ENCODE peak calls at places on chromosomes 6 and 20, in five cellular contexts. One of them, this sample, is unnamed.
A peak's percentile ranks its signal among the peaks of the same experiment; 100 is the strongest.

GRCh38 chr6:104601008-104601745 is 258.5 kb downstream of the HACE1 start:
- DNase-seq in cardiac muscle cell: peak; percentile 66
- DNase-seq in iPS DF 6.9: no peak
- DNase-seq in lower leg skin: no peak
- DNase-seq in dorsolateral prefrontal cortex: no peak
- DNase-seq in this sample: no peak

GRCh38 chr6:168791916-168792315 is 350.9 kb downstream of the SMOC2 start:
- DNase-seq in dorsolateral prefrontal cortex: peak; percentile 65
- DNase-seq in lower leg skin: no peak
- DNase-seq in iPS DF 6.9: no peak
- DNase-seq in cardiac muscle cell: no peak
- DNase-seq in this sample: no peak

GRCh38 chr6:30679765-30680535 is 6.5 kb downstream of the PPP1R18 start:
- DNase-seq in cardiac muscle cell: no peak
- DNase-seq in lower leg skin: no peak
- DNase-seq in iPS DF 6.9: no peak
- DNase-seq in dorsolateral prefrontal cortex: no peak
- DNase-seq in this sample: no peak

GRCh38 chr6:41161851-41162552 is 914 bp downstream of the TREM2 start:
- DNase-seq in iPS DF 6.9: no peak
- DNase-seq in dorsolateral prefrontal cortex: no peak
- DNase-seq in lower leg skin: no peak
- DNase-seq in cardiac muscle cell: no peak
- DNase-seq in this sample: no peak

GRCh38 chr20:32112862-32113261 is 3.3 kb downstream of the TM9SF4 start:
- DNase-seq in iPS DF 6.9: no peak
- DNase-seq in dorsolateral prefrontal cortex: no peak
- DNase-seq in lower leg skin: peak; percentile 53
- DNase-seq in cardiac muscle cell: no peak
- DNase-seq in this sample: no peak

GRCh38 chr6:106677282-106677681 is 47.9 kb downstream of the QRSL1 start:
- DNase-seq in cardiac muscle cell: no peak
- DNase-seq in iPS DF 6.9: no peak
- DNase-seq in dorsolateral prefrontal cortex: no peak
- DNase-seq in lower leg skin: no peak
- DNase-seq in this sample: no peak

GRCh38 chr6:41171908-41172307 is 9.0 kb upstream of the TREM2 start:
- DNase-seq in dorsolateral prefrontal cortex: no peak
- DNase-seq in iPS DF 6.9: no peak
- DNase-seq in cardiac muscle cell: no peak
- DNase-seq in lower leg skin: no peak
- DNase-seq in this sample: no peak

GRCh38 chr6:110355727-110356126 is 2.4 kb downstream of the METTL24 start:
- DNase-seq in iPS DF 6.9: no peak
- DNase-seq in lower leg skin: no peak
- DNase-seq in dorsolateral prefrontal cortex: peak; percentile 62
- DNase-seq in cardiac muscle cell: no peak
- DNase-seq in this sample: no peak

GRCh38 chr20:38843346-38843745 is 37.8 kb downstream of the PPP1R16B start:
- DNase-seq in cardiac muscle cell: no peak
- DNase-seq in iPS DF 6.9: no peak
- DNase-seq in dorsolateral prefrontal cortex: no peak
- DNase-seq in lower leg skin: no peak
- DNase-seq in this sample: no peak

GRCh38 chr20:43448748-43449535 is 8.8 kb upstream of the SRSF6 start:
- DNase-seq in iPS DF 6.9: no peak
- DNase-seq in dorsolateral prefrontal cortex: peak; percentile 11
- DNase-seq in cardiac muscle cell: peak; percentile 55
- DNase-seq in lower leg skin: no peak
- DNase-seq in this sample: no peak

GRCh38 chr6:170132561-170132991 is 158.3 kb downstream of the DLL1 start:
- DNase-seq in dorsolateral prefrontal cortex: no peak
- DNase-seq in iPS DF 6.9: no peak
- DNase-seq in cardiac muscle cell: no peak
- DNase-seq in lower leg skin: no peak
- DNase-seq in this sample: no peak

GRCh38 chr6:110999634-111000270 is 17.9 kb downstream of the RPF2 start:
- DNase-seq in iPS DF 6.9: no peak
- DNase-seq in lower leg skin: no peak
- DNase-seq in dorsolateral prefrontal cortex: no peak
- DNase-seq in cardiac muscle cell: peak; percentile 52
- DNase-seq in this sample: no peak

GRCh38 chr20:23086931-23087411 is 847 bp upstream of the CD93 start:
- DNase-seq in cardiac muscle cell: no peak
- DNase-seq in lower leg skin: no peak
- DNase-seq in dorsolateral prefrontal cortex: no peak
- DNase-seq in iPS DF 6.9: no peak
- DNase-seq in this sample: no peak
- H3K4me3 ChIP-seq in cardiac muscle cell: no peak overlapping the region
- H3K4me3 ChIP-seq in lower leg skin: no peak overlapping the region
- H3K4me3 ChIP-seq in dorsolateral prefrontal cortex: no peak overlapping the region
- H3K4me3 ChIP-seq in iPS DF 6.9: no peak overlapping the region
- H3K4me3 ChIP-seq in this sample: no peak overlapping the region

DNA sequence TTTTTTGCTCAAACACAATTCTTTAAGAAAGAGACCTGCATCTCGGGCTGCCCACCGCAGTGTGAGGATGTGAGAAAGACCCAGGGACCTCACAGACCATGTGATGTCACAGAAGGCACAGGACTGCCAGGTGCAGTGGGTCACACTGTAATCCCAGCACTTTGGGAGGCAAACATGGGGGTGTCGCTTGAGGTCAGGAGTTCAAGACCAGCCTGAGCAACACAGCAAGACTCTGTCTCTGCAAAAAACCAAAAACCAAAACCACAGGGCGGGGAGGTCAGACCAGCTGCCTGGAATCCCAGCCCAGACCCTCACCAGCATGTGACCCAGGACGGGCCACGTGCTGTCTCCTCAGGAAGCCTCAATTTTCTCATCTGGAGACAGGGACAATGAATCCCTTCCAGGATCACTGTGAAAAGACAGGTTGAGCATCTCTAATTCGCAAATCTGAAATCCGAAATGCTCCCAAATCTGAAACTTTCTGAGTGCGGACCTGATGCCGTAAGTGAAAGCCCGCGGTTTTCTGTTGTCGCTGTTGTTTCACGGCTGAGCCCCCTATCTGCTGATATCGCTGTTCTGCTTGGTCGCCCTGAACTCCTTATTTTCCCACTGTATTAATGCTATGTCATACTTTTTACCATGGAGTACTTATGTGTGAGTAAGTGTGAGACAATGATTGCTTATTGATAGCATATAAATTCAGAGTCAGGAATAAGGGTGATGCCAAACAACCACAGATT is 159.5 kb upstream of the PTPN1 start:
- DNase-seq in iPS DF 6.9: no peak
- DNase-seq in dorsolateral prefrontal cortex: no peak
- DNase-seq in lower leg skin: no peak
- DNase-seq in cardiac muscle cell: no peak
- DNase-seq in this sample: no peak
- H3K4me3 ChIP-seq in iPS DF 6.9: no peak overlapping the region
- H3K4me3 ChIP-seq in dorsolateral prefrontal cortex: no peak overlapping the region
- H3K4me3 ChIP-seq in lower leg skin: no peak overlapping the region
- H3K4me3 ChIP-seq in cardiac muscle cell: no peak overlapping the region
- H3K4me3 ChIP-seq in this sample: no peak overlapping the region

GRCh38 chr20:33563788-33564187 is 73.9 kb downstream of the CBFA2T2 start:
- DNase-seq in cardiac muscle cell: no peak
- DNase-seq in lower leg skin: no peak
- DNase-seq in iPS DF 6.9: no peak
- DNase-seq in dorsolateral prefrontal cortex: no peak
- DNase-seq in this sample: no peak
- H3K4me3 ChIP-seq in cardiac muscle cell: peak overlapping the region; percentile 24
- H3K4me3 ChIP-seq in lower leg skin: no peak overlapping the region
- H3K4me3 ChIP-seq in iPS DF 6.9: no peak overlapping the region
- H3K4me3 ChIP-seq in dorsolateral prefrontal cortex: no peak overlapping the region
- H3K4me3 ChIP-seq in this sample: no peak overlapping the region

GRCh38 chr6:3351837-3352524 is 93.2 kb downstream of the PSMG4 start:
- DNase-seq in iPS DF 6.9: no peak
- DNase-seq in cardiac muscle cell: no peak
- DNase-seq in lower leg skin: no peak
- DNase-seq in dorsolateral prefrontal cortex: no peak
- DNase-seq in this sample: no peak

GRCh38 chr6:3352678-3353077 is 93.9 kb downstream of the PSMG4 start:
- DNase-seq in iPS DF 6.9: no peak
- DNase-seq in lower leg skin: no peak
- DNase-seq in cardiac muscle cell: no peak
- DNase-seq in dorsolateral prefrontal cortex: no peak
- DNase-seq in this sample: no peak

GRCh38 chr6:3353939-3354338 is 95.2 kb downstream of the PSMG4 start:
- DNase-seq in lower leg skin: no peak
- DNase-seq in dorsolateral prefrontal cortex: no peak
- DNase-seq in iPS DF 6.9: no peak
- DNase-seq in cardiac muscle cell: no peak
- DNase-seq in this sample: no peak

GRCh38 chr6:3355011-3355357 is 96.2 kb downstream of the PSMG4 start:
- DNase-seq in cardiac muscle cell: no peak
- DNase-seq in iPS DF 6.9: no peak
- DNase-seq in lower leg skin: no peak
- DNase-seq in dorsolateral prefrontal cortex: no peak
- DNase-seq in this sample: no peak

DNA sequence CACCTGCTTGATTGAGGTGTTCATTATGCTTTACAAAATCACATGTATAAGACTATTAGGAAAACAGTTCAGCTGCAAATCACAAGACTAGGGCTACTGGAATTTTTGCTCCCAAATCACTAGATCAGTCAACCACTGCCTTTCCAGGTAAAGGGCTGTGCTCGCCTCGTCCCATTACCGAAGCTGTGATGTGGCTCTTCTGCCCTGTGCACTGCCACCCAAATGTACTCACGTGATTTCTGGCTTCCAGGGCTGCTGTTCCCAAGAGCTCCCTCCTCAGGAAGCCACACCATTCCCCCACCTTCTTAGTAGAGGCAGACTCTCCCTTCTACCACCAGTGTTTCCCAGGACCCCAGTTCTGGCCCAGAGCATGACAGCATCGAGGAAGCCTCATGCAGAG is 94.8 kb downstream of the PSMG4 start:
- DNase-seq in cardiac muscle cell: no peak
- DNase-seq in iPS DF 6.9: no peak
- DNase-seq in lower leg skin: no peak
- DNase-seq in dorsolateral prefrontal cortex: no peak
- DNase-seq in this sample: no peak
- H3K4me3 ChIP-seq in cardiac muscle cell: no peak overlapping the region
- H3K4me3 ChIP-seq in iPS DF 6.9: no peak overlapping the region
- H3K4me3 ChIP-seq in lower leg skin: no peak overlapping the region
- H3K4me3 ChIP-seq in dorsolateral prefrontal cortex: no peak overlapping the region
- H3K4me3 ChIP-seq in this sample: no peak overlapping the region

DNA sequence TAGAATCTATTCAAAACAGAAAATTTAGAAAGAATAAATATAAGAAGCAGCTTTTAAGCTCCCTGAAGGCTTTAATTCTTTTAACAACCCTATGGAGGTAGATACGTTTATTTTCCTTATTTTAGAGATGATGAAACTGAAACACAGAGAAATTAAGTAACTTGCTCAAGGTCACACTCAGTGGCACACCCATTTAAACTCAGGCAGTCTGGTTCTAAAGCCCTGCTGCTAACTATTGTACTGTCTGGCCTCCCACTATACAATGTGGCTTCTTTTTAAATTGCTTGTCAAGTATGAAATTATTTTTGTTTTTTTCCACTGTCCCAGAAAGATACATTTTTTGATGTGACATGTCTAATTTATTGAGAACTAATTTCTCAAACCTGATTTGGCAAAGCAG is 55.7 kb downstream of the FAM217A start:
- DNase-seq in lower leg skin: no peak
- DNase-seq in cardiac muscle cell: no peak
- DNase-seq in iPS DF 6.9: no peak
- DNase-seq in dorsolateral prefrontal cortex: no peak
- DNase-seq in this sample: no peak
- H3K4me3 ChIP-seq in lower leg skin: no peak overlapping the region
- H3K4me3 ChIP-seq in cardiac muscle cell: peak overlapping the region; percentile 77
- H3K4me3 ChIP-seq in iPS DF 6.9: no peak overlapping the region
- H3K4me3 ChIP-seq in dorsolateral prefrontal cortex: no peak overlapping the region
- H3K4me3 ChIP-seq in this sample: peak overlapping the region; percentile 97

This sample was measured in AG04449.